ENCODE peak calls at places on chromosomes 6 and 20, in seven cellular contexts. R, T, K, Q, B, W and Y are unnamed samples.

GRCh38 chr6:162056745-162057144 is 670.8 kb downstream of the PRKN start:
- DNase-seq in R (no peak), T (no peak), K (no peak), Q (no peak), B (no peak), W (no peak), Y (no peak)

GRCh38 chr20:61360296-61360695 is 108.2 kb downstream of the CDH4 start:
- DNase-seq in R (no peak), T (no peak), K (no peak), Q (no peak), B (no peak), W (no peak), Y (no peak)

GRCh38 chr6:35359744-35360348 is 17.5 kb downstream of the PPARD start:
- DNase-seq in R (no peak), T (no peak), K (peak), Q (no peak), B (no peak), W (no peak), Y (no peak)

GRCh38 chr20:37897008-37897548 is 5.8 kb upstream of the VSTM2L start:
- DNase-seq in R (no peak), T (no peak), K (no peak), Q (no peak), B (no peak), W (no peak), Y (peak)

GRCh38 chr6:157548635-157549467 is 167.9 kb downstream of the ZDHHC14 start:
- DNase-seq in R (no peak), T (no peak), K (no peak), Q (peak), B (peak), W (peak), Y (no peak)

GRCh38 chr6:3382399-3383279 is 74.2 kb downstream of the SLC22A23 start:
- DNase-seq in R (no peak), T (no peak), K (no peak), Q (no peak), B (no peak), W (no peak), Y (no peak)

GRCh38 chr20:57657537-57658446 is 37.6 kb upstream of the ZBP1 start:
- DNase-seq in R (no peak), T (peak), K (no peak), Q (peak), B (no peak), W (no peak), Y (no peak)

GRCh38 chr20:48502016-48502415 is 325.8 kb downstream of the PREX1 start:
- DNase-seq in R (no peak), T (no peak), K (no peak), Q (no peak), B (no peak), W (no peak), Y (no peak)

GRCh38 chr6:166341464-166341863 is 881 bp downstream of the SFT2D1 start:
- DNase-seq in R (no peak), T (no peak), K (no peak), Q (peak), B (peak), W (peak), Y (peak)

GRCh38 chr6:119350202-119351004 is 842 bp upstream of the MAN1A1 start:
- DNase-seq in R (no peak), T (no peak), K (no peak), Q (peak), B (no peak), W (no peak), Y (peak)

GRCh38 chr6:162313922-162314660 is 413.5 kb downstream of the PRKN start:
- DNase-seq in R (no peak), T (no peak), K (no peak), Q (no peak), B (no peak), W (no peak), Y (no peak)

GRCh38 chr6:44494011-44494501 is 106.5 kb downstream of the CDC5L start:
- DNase-seq in R (no peak), T (no peak), K (no peak), Q (no peak), B (no peak), W (no peak), Y (peak)

GRCh38 chr6:12022903-12023522 is 10.9 kb downstream of the HIVEP1 start:
- DNase-seq in R (no peak), T (no peak), K (no peak), Q (no peak), B (no peak), W (no peak), Y (no peak)

GRCh38 chr6:2855061-2855519 is 13.4 kb upstream of the SERPINB1 start:
- DNase-seq in R (no peak), T (no peak), K (no peak), Q (no peak), B (no peak), W (no peak), Y (no peak)

GRCh38 chr6:47165918-47166317 is 123.8 kb upstream of the ADGRF1 start:
- DNase-seq in R (no peak), T (no peak), K (no peak), Q (no peak), B (no peak), W (peak), Y (no peak)

GRCh38 chr6:97240222-97240621 is 42.8 kb downstream of the MMS22L start:
- DNase-seq in R (no peak), T (no peak), K (no peak), Q (no peak), B (no peak), W (no peak), Y (no peak)

GRCh38 chr6:45608252-45608911 is 230.6 kb upstream of the SUPT3H start:
- DNase-seq in R (no peak), T (no peak), K (no peak), Q (no peak), B (no peak), W (no peak), Y (no peak)